ENCODE peak calls at places on chromosome 5, in seven cellular contexts. One of them, this sample, is unnamed.

GRCh38 chr5:170219615-170220014 is 13.2 kb upstream of the C5orf58 start:
- DNase-seq in heart left ventricle: no peak
- DNase-seq in fibroblast of lung: peak; percentile 11
- DNase-seq in CD4-positive, CD25-positive, alpha-beta regulatory T cell: no peak
- DNase-seq in naive thymus-derived CD4-positive, alpha-beta T cell: no peak
- DNase-seq in CD4-positive, alpha-beta memory T cell: no peak
- DNase-seq in transverse colon: no peak
- DNase-seq in this sample: no peak

GRCh38 chr5:159163027-159163699 is 46.2 kb downstream of the RNF145 start:
- DNase-seq in fibroblast of lung: no peak
- DNase-seq in transverse colon: no peak
- DNase-seq in naive thymus-derived CD4-positive, alpha-beta T cell: no peak
- DNase-seq in heart left ventricle: no peak
- DNase-seq in CD4-positive, alpha-beta memory T cell: no peak
- DNase-seq in CD4-positive, CD25-positive, alpha-beta regulatory T cell: no peak
- DNase-seq in this sample: no peak

GRCh38 chr5:168215646-168216045 is 75.8 kb upstream of the WWC1 start:
- DNase-seq in fibroblast of lung: no peak
- DNase-seq in naive thymus-derived CD4-positive, alpha-beta T cell: no peak
- DNase-seq in heart left ventricle: no peak
- DNase-seq in CD4-positive, alpha-beta memory T cell: no peak
- DNase-seq in CD4-positive, CD25-positive, alpha-beta regulatory T cell: no peak
- DNase-seq in transverse colon: peak; percentile 13
- DNase-seq in this sample: no peak

GRCh38 chr5:116045821-116046220 is 13.5 kb downstream of the ARL14EPL start:
- DNase-seq in fibroblast of lung: no peak
- DNase-seq in transverse colon: no peak
- DNase-seq in CD4-positive, alpha-beta memory T cell: no peak
- DNase-seq in naive thymus-derived CD4-positive, alpha-beta T cell: no peak
- DNase-seq in CD4-positive, CD25-positive, alpha-beta regulatory T cell: no peak
- DNase-seq in heart left ventricle: no peak
- DNase-seq in this sample: no peak

GRCh38 chr5:132466453-132467291 is 23.9 kb downstream of the IRF1 start:
- DNase-seq in fibroblast of lung: peak; percentile 66
- DNase-seq in CD4-positive, CD25-positive, alpha-beta regulatory T cell: peak; percentile 47
- DNase-seq in transverse colon: peak; percentile 74
- DNase-seq in naive thymus-derived CD4-positive, alpha-beta T cell: peak; percentile 58
- DNase-seq in heart left ventricle: peak; percentile 51
- DNase-seq in CD4-positive, alpha-beta memory T cell: peak; percentile 91
- DNase-seq in this sample: peak; percentile 87

GRCh38 chr5:35626108-35626507 is 8.4 kb downstream of the SPEF2 start:
- DNase-seq in CD4-positive, CD25-positive, alpha-beta regulatory T cell: no peak
- DNase-seq in heart left ventricle: no peak
- DNase-seq in transverse colon: no peak
- DNase-seq in fibroblast of lung: no peak
- DNase-seq in naive thymus-derived CD4-positive, alpha-beta T cell: no peak
- DNase-seq in CD4-positive, alpha-beta memory T cell: no peak
- DNase-seq in this sample: no peak

GRCh38 chr5:74017786-74018211 is 391.8 kb downstream of the ARHGEF28 start:
- DNase-seq in naive thymus-derived CD4-positive, alpha-beta T cell: no peak
- DNase-seq in CD4-positive, alpha-beta memory T cell: no peak
- DNase-seq in transverse colon: no peak
- DNase-seq in CD4-positive, CD25-positive, alpha-beta regulatory T cell: no peak
- DNase-seq in fibroblast of lung: peak; percentile 9
- DNase-seq in heart left ventricle: no peak
- DNase-seq in this sample: no peak

GRCh38 chr5:7518947-7519560 is 123.1 kb downstream of the ADCY2 start:
- DNase-seq in transverse colon: no peak
- DNase-seq in fibroblast of lung: no peak
- DNase-seq in heart left ventricle: no peak
- DNase-seq in CD4-positive, CD25-positive, alpha-beta regulatory T cell: no peak
- DNase-seq in CD4-positive, alpha-beta memory T cell: no peak
- DNase-seq in naive thymus-derived CD4-positive, alpha-beta T cell: no peak
- DNase-seq in this sample: no peak

GRCh38 chr5:73336366-73336765 is 112.2 kb downstream of the FOXD1 start:
- DNase-seq in transverse colon: no peak
- DNase-seq in CD4-positive, CD25-positive, alpha-beta regulatory T cell: no peak
- DNase-seq in naive thymus-derived CD4-positive, alpha-beta T cell: no peak
- DNase-seq in CD4-positive, alpha-beta memory T cell: no peak
- DNase-seq in fibroblast of lung: no peak
- DNase-seq in heart left ventricle: no peak
- DNase-seq in this sample: no peak

GRCh38 chr5:61620660-61621650 is 288.9 kb downstream of the ZSWIM6 start:
- DNase-seq in heart left ventricle: no peak
- DNase-seq in fibroblast of lung: no peak
- DNase-seq in naive thymus-derived CD4-positive, alpha-beta T cell: no peak
- DNase-seq in transverse colon: no peak
- DNase-seq in CD4-positive, CD25-positive, alpha-beta regulatory T cell: no peak
- DNase-seq in CD4-positive, alpha-beta memory T cell: no peak
- DNase-seq in this sample: no peak

GRCh38 chr5:24364711-24365110 is 280.1 kb downstream of the CDH10 start:
- DNase-seq in CD4-positive, alpha-beta memory T cell: no peak
- DNase-seq in CD4-positive, CD25-positive, alpha-beta regulatory T cell: no peak
- DNase-seq in transverse colon: no peak
- DNase-seq in naive thymus-derived CD4-positive, alpha-beta T cell: no peak
- DNase-seq in fibroblast of lung: no peak
- DNase-seq in heart left ventricle: no peak
- DNase-seq in this sample: no peak

GRCh38 chr5:113663879-113664278 is 150.4 kb downstream of the YTHDC2 start:
- DNase-seq in CD4-positive, CD25-positive, alpha-beta regulatory T cell: no peak
- DNase-seq in transverse colon: peak; percentile 29
- DNase-seq in naive thymus-derived CD4-positive, alpha-beta T cell: peak; percentile 24
- DNase-seq in fibroblast of lung: peak; percentile 11
- DNase-seq in CD4-positive, alpha-beta memory T cell: no peak
- DNase-seq in heart left ventricle: no peak
- DNase-seq in this sample: no peak

GRCh38 chr5:115602585-115603125 is 376 bp upstream of the TICAM2 start:
- DNase-seq in heart left ventricle: no peak
- DNase-seq in naive thymus-derived CD4-positive, alpha-beta T cell: no peak
- DNase-seq in CD4-positive, alpha-beta memory T cell: no peak
- DNase-seq in fibroblast of lung: no peak
- DNase-seq in transverse colon: no peak
- DNase-seq in CD4-positive, CD25-positive, alpha-beta regulatory T cell: no peak
- DNase-seq in this sample: no peak

GRCh38 chr5:155027993-155028629 is 14.6 kb downstream of the KIF4B start:
- DNase-seq in CD4-positive, CD25-positive, alpha-beta regulatory T cell: no peak
- DNase-seq in CD4-positive, alpha-beta memory T cell: no peak
- DNase-seq in heart left ventricle: no peak
- DNase-seq in naive thymus-derived CD4-positive, alpha-beta T cell: no peak
- DNase-seq in transverse colon: no peak
- DNase-seq in fibroblast of lung: no peak
- DNase-seq in this sample: no peak

GRCh38 chr5:167769846-167770420 is 521.5 kb upstream of the WWC1 start:
- DNase-seq in CD4-positive, CD25-positive, alpha-beta regulatory T cell: no peak
- DNase-seq in heart left ventricle: no peak
- DNase-seq in CD4-positive, alpha-beta memory T cell: no peak
- DNase-seq in fibroblast of lung: no peak
- DNase-seq in naive thymus-derived CD4-positive, alpha-beta T cell: no peak
- DNase-seq in transverse colon: no peak
- DNase-seq in this sample: no peak

GRCh38 chr5:14665110-14665822 is 748 bp downstream of the OTULIN start:
- DNase-seq in transverse colon: peak; percentile 65
- DNase-seq in CD4-positive, CD25-positive, alpha-beta regulatory T cell: no peak
- DNase-seq in heart left ventricle: peak; percentile 40
- DNase-seq in CD4-positive, alpha-beta memory T cell: no peak
- DNase-seq in naive thymus-derived CD4-positive, alpha-beta T cell: no peak
- DNase-seq in fibroblast of lung: no peak
- DNase-seq in this sample: peak; percentile 52

GRCh38 chr5:31237159-31237558 is 43.7 kb downstream of the CDH6 start:
- DNase-seq in naive thymus-derived CD4-positive, alpha-beta T cell: no peak
- DNase-seq in CD4-positive, CD25-positive, alpha-beta regulatory T cell: no peak
- DNase-seq in CD4-positive, alpha-beta memory T cell: no peak
- DNase-seq in fibroblast of lung: peak; percentile 16
- DNase-seq in transverse colon: no peak
- DNase-seq in heart left ventricle: no peak
- DNase-seq in this sample: no peak

GRCh38 chr5:126628102-126628501 is 27.4 kb downstream of the PHAX start:
- DNase-seq in CD4-positive, alpha-beta memory T cell: no peak
- DNase-seq in naive thymus-derived CD4-positive, alpha-beta T cell: no peak
- DNase-seq in transverse colon: no peak
- DNase-seq in heart left ventricle: no peak
- DNase-seq in fibroblast of lung: no peak
- DNase-seq in CD4-positive, CD25-positive, alpha-beta regulatory T cell: no peak
- DNase-seq in this sample: no peak

GRCh38 chr5:125326114-125326513 is 579.7 kb upstream of the ZNF608 start:
- DNase-seq in heart left ventricle: peak; percentile 50
- DNase-seq in naive thymus-derived CD4-positive, alpha-beta T cell: no peak
- DNase-seq in fibroblast of lung: peak; percentile 83
- DNase-seq in CD4-positive, alpha-beta memory T cell: no peak
- DNase-seq in CD4-positive, CD25-positive, alpha-beta regulatory T cell: no peak
- DNase-seq in transverse colon: peak; percentile 23
- DNase-seq in this sample: no peak

GRCh38 chr5:145479862-145480261 is 355.3 kb downstream of the PRELID2 start:
- DNase-seq in heart left ventricle: no peak
- DNase-seq in naive thymus-derived CD4-positive, alpha-beta T cell: no peak
- DNase-seq in transverse colon: no peak
- DNase-seq in fibroblast of lung: no peak
- DNase-seq in CD4-positive, alpha-beta memory T cell: no peak
- DNase-seq in CD4-positive, CD25-positive, alpha-beta regulatory T cell: no peak
- DNase-seq in this sample: no peak

GRCh38 chr5:84383816-84384603 is 670 bp downstream of the EDIL3 start:
- DNase-seq in CD4-positive, CD25-positive, alpha-beta regulatory T cell: no peak
- DNase-seq in naive thymus-derived CD4-positive, alpha-beta T cell: no peak
- DNase-seq in heart left ventricle: peak; percentile 36
- DNase-seq in transverse colon: peak; percentile 51
- DNase-seq in CD4-positive, alpha-beta memory T cell: peak; percentile 36
- DNase-seq in fibroblast of lung: peak; percentile 53
- DNase-seq in this sample: peak; percentile 6

GRCh38 chr5:9151671-9152427 is 394.0 kb downstream of the SEMA5A start:
- DNase-seq in CD4-positive, alpha-beta memory T cell: no peak
- DNase-seq in CD4-positive, CD25-positive, alpha-beta regulatory T cell: no peak
- DNase-seq in naive thymus-derived CD4-positive, alpha-beta T cell: no peak
- DNase-seq in fibroblast of lung: no peak
- DNase-seq in transverse colon: no peak
- DNase-seq in heart left ventricle: peak; percentile 34
- DNase-seq in this sample: no peak

GRCh38 chr5:7927466-7928375 is 58.8 kb downstream of the MTRR start:
- DNase-seq in naive thymus-derived CD4-positive, alpha-beta T cell: peak; percentile 36
- DNase-seq in CD4-positive, alpha-beta memory T cell: no peak
- DNase-seq in fibroblast of lung: peak; percentile 63
- DNase-seq in transverse colon: peak; percentile 74
- DNase-seq in heart left ventricle: no peak
- DNase-seq in CD4-positive, CD25-positive, alpha-beta regulatory T cell: peak; percentile 2
- DNase-seq in this sample: peak; percentile 10

GRCh38 chr5:131505237-131505908 is 129.7 kb downstream of the RAPGEF6 start:
- DNase-seq in fibroblast of lung: no peak
- DNase-seq in CD4-positive, CD25-positive, alpha-beta regulatory T cell: no peak
- DNase-seq in CD4-positive, alpha-beta memory T cell: no peak
- DNase-seq in transverse colon: no peak
- DNase-seq in heart left ventricle: no peak
- DNase-seq in naive thymus-derived CD4-positive, alpha-beta T cell: no peak
- DNase-seq in this sample: no peak

GRCh38 chr5:150153483-150153882 is 2.2 kb downstream of the PDGFRB start:
- DNase-seq in CD4-positive, alpha-beta memory T cell: no peak
- DNase-seq in CD4-positive, CD25-positive, alpha-beta regulatory T cell: no peak
- DNase-seq in heart left ventricle: no peak
- DNase-seq in fibroblast of lung: no peak
- DNase-seq in naive thymus-derived CD4-positive, alpha-beta T cell: no peak
- DNase-seq in transverse colon: no peak
- DNase-seq in this sample: no peak
- H3K36me3 ChIP-seq in CD4-positive, alpha-beta memory T cell: no peaks in the 10 kb centered on the region
- H3K36me3 ChIP-seq in CD4-positive, CD25-positive, alpha-beta regulatory T cell: no peaks in the 10 kb centered on the region
- H3K36me3 ChIP-seq in heart left ventricle: no peaks in the 10 kb centered on the region
- H3K36me3 ChIP-seq in fibroblast of lung: peaks cover 9% of the 10 kb centered on the region
- H3K36me3 ChIP-seq in naive thymus-derived CD4-positive, alpha-beta T cell: no peaks in the 10 kb centered on the region
- H3K36me3 ChIP-seq in transverse colon: no peaks in the 10 kb centered on the region
- H3K36me3 ChIP-seq in this sample: no peaks in the 10 kb centered on the region

GRCh38 chr5:179716286-179716685 is 16.3 kb upstream of the MAML1 start:
- DNase-seq in CD4-positive, CD25-positive, alpha-beta regulatory T cell: no peak
- DNase-seq in naive thymus-derived CD4-positive, alpha-beta T cell: no peak
- DNase-seq in heart left ventricle: no peak
- DNase-seq in transverse colon: no peak
- DNase-seq in fibroblast of lung: no peak
- DNase-seq in CD4-positive, alpha-beta memory T cell: no peak
- DNase-seq in this sample: no peak

GRCh38 chr5:179724163-179724562 is 8.5 kb upstream of the MAML1 start:
- DNase-seq in CD4-positive, CD25-positive, alpha-beta regulatory T cell: no peak
- DNase-seq in heart left ventricle: no peak
- DNase-seq in transverse colon: no peak
- DNase-seq in CD4-positive, alpha-beta memory T cell: no peak
- DNase-seq in naive thymus-derived CD4-positive, alpha-beta T cell: no peak
- DNase-seq in fibroblast of lung: no peak
- DNase-seq in this sample: no peak

GRCh38 chr5:179720222-179720621 is 12.4 kb upstream of the MAML1 start:
- DNase-seq in heart left ventricle: no peak
- DNase-seq in CD4-positive, alpha-beta memory T cell: no peak
- DNase-seq in transverse colon: no peak
- DNase-seq in fibroblast of lung: peak; percentile 15
- DNase-seq in CD4-positive, CD25-positive, alpha-beta regulatory T cell: no peak
- DNase-seq in naive thymus-derived CD4-positive, alpha-beta T cell: no peak
- DNase-seq in this sample: no peak
- H3K36me3 ChIP-seq in heart left ventricle: peaks cover 55% of the 10 kb centered on the region
- H3K36me3 ChIP-seq in CD4-positive, alpha-beta memory T cell: peaks cover 62% of the 10 kb centered on the region
- H3K36me3 ChIP-seq in transverse colon: peaks cover 92% of the 10 kb centered on the region
- H3K36me3 ChIP-seq in fibroblast of lung: peaks cover 21% of the 10 kb centered on the region
- H3K36me3 ChIP-seq in CD4-positive, CD25-positive, alpha-beta regulatory T cell: peaks cover 87% of the 10 kb centered on the region
- H3K36me3 ChIP-seq in naive thymus-derived CD4-positive, alpha-beta T cell: peaks cover 63% of the 10 kb centered on the region
- H3K36me3 ChIP-seq in this sample: peaks cover 30% of the 10 kb centered on the region

GRCh38 chr5:143297756-143298155 is 105.7 kb downstream of the NR3C1 start:
- DNase-seq in fibroblast of lung: no peak
- DNase-seq in CD4-positive, CD25-positive, alpha-beta regulatory T cell: no peak
- DNase-seq in CD4-positive, alpha-beta memory T cell: no peak
- DNase-seq in transverse colon: no peak
- DNase-seq in naive thymus-derived CD4-positive, alpha-beta T cell: no peak
- DNase-seq in heart left ventricle: no peak
- DNase-seq in this sample: no peak
- H3K36me3 ChIP-seq in fibroblast of lung: peaks cover 15% of the 10 kb centered on the region
- H3K36me3 ChIP-seq in CD4-positive, CD25-positive, alpha-beta regulatory T cell: peaks cover 77% of the 10 kb centered on the region
- H3K36me3 ChIP-seq in CD4-positive, alpha-beta memory T cell: peaks cover 48% of the 10 kb centered on the region
- H3K36me3 ChIP-seq in transverse colon: peaks cover 26% of the 10 kb centered on the region
- H3K36me3 ChIP-seq in naive thymus-derived CD4-positive, alpha-beta T cell: peaks cover 12% of the 10 kb centered on the region
- H3K36me3 ChIP-seq in heart left ventricle: no peaks in the 10 kb centered on the region
- H3K36me3 ChIP-seq in this sample: peaks cover 7% of the 10 kb centered on the region

DNA sequence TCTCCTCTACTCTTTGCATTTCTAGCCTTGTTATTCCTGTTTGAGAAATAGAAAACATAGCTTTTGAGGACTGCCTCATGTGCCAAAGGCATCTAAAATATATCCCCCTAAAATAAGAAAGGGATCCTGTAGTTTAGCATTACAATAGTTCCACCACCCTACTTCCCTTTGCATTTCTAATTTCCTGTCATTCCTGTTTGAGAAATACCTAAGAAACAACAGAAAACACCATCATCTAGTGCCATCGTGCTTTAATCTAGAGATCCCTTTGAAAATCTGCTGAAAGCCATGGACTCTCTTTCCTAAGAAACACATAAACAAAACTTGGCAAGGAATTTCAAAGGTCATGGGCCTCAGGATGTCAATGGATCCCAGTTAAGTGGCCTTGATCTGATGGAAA is 7.5 kb downstream of the CLK4 start:
- DNase-seq in CD4-positive, alpha-beta memory T cell: no peak
- DNase-seq in naive thymus-derived CD4-positive, alpha-beta T cell: no peak
- DNase-seq in CD4-positive, CD25-positive, alpha-beta regulatory T cell: no peak
- DNase-seq in heart left ventricle: no peak
- DNase-seq in fibroblast of lung: no peak
- DNase-seq in transverse colon: no peak
- DNase-seq in this sample: no peak
- H3K36me3 ChIP-seq in CD4-positive, alpha-beta memory T cell: peaks cover 64% of the 10 kb centered on the region
- H3K36me3 ChIP-seq in naive thymus-derived CD4-positive, alpha-beta T cell: peaks cover 32% of the 10 kb centered on the region
- H3K36me3 ChIP-seq in CD4-positive, CD25-positive, alpha-beta regulatory T cell: peaks cover 88% of the 10 kb centered on the region
- H3K36me3 ChIP-seq in heart left ventricle: peaks cover 26% of the 10 kb centered on the region
- H3K36me3 ChIP-seq in fibroblast of lung: peaks cover 8% of the 10 kb centered on the region
- H3K36me3 ChIP-seq in transverse colon: peaks cover 72% of the 10 kb centered on the region
- H3K36me3 ChIP-seq in this sample: peaks cover 11% of the 10 kb centered on the region

GRCh38 chr5:537098-537497 is 12.8 kb upstream of the SLC9A3 start:
- DNase-seq in transverse colon: no peak
- DNase-seq in CD4-positive, alpha-beta memory T cell: no peak
- DNase-seq in CD4-positive, CD25-positive, alpha-beta regulatory T cell: no peak
- DNase-seq in naive thymus-derived CD4-positive, alpha-beta T cell: no peak
- DNase-seq in heart left ventricle: peak; percentile 9
- DNase-seq in fibroblast of lung: no peak
- DNase-seq in this sample: no peak
- H3K36me3 ChIP-seq in transverse colon: no peaks in the 10 kb centered on the region
- H3K36me3 ChIP-seq in CD4-positive, alpha-beta memory T cell: no peaks in the 10 kb centered on the region
- H3K36me3 ChIP-seq in CD4-positive, CD25-positive, alpha-beta regulatory T cell: no peaks in the 10 kb centered on the region
- H3K36me3 ChIP-seq in naive thymus-derived CD4-positive, alpha-beta T cell: no peaks in the 10 kb centered on the region
- H3K36me3 ChIP-seq in heart left ventricle: no peaks in the 10 kb centered on the region
- H3K36me3 ChIP-seq in fibroblast of lung: no peaks in the 10 kb centered on the region
- H3K36me3 ChIP-seq in this sample: no peaks in the 10 kb centered on the region

This sample was measured in GM06990.